ENCODE peak calls at places on chromosome 12, in ten cellular contexts. One of them, this sample, is unnamed.

GRCh38 chr12:104467346-104467837 is 10.6 kb downstream of the CHST11 start:
- DNase-seq in endodermal cell: peak
- DNase-seq in germinal center: no peak
- DNase-seq in fibroblast of mammary gland: no peak
- DNase-seq in lung: no peak
- DNase-seq in HTR-8/SVneo: no peak
- DNase-seq in stimulated activated CD8-positive, alpha-beta memory T cell treated with anti-CD3 and anti-CD28 coated beads, Interleukin-12 subunit alpha, Interleukin-12 subunit beta, amount 100 ng/mL, for 4 hours: no peak
- DNase-seq in activated naive CD8-positive, alpha-beta T cell treated with anti-CD3 and anti-CD28 coated beads, Interleukin-2, amount 10 ng/mL, durations not matched to agents 7 days and 5 days: no peak
- DNase-seq in SW 1271: no peak
- DNase-seq in COR-L47: no peak
- DNase-seq in this sample: no peak

GRCh38 chr12:53483225-53483978 is 15.9 kb downstream of the MAP3K12 start:
- DNase-seq in endodermal cell: peak
- DNase-seq in germinal center: no peak
- DNase-seq in fibroblast of mammary gland: no peak
- DNase-seq in lung: no peak
- DNase-seq in HTR-8/SVneo: no peak
- DNase-seq in stimulated activated CD8-positive, alpha-beta memory T cell treated with anti-CD3 and anti-CD28 coated beads, Interleukin-12 subunit alpha, Interleukin-12 subunit beta, amount 100 ng/mL, for 4 hours: no peak
- DNase-seq in activated naive CD8-positive, alpha-beta T cell treated with anti-CD3 and anti-CD28 coated beads, Interleukin-2, amount 10 ng/mL, durations not matched to agents 7 days and 5 days: no peak
- DNase-seq in SW 1271: no peak
- DNase-seq in COR-L47: no peak
- DNase-seq in this sample: no peak

GRCh38 chr12:101235686-101236085 is 25.6 kb upstream of the SLC5A8 start:
- DNase-seq in endodermal cell: no peak
- DNase-seq in germinal center: no peak
- DNase-seq in fibroblast of mammary gland: no peak
- DNase-seq in lung: no peak
- DNase-seq in HTR-8/SVneo: no peak
- DNase-seq in stimulated activated CD8-positive, alpha-beta memory T cell treated with anti-CD3 and anti-CD28 coated beads, Interleukin-12 subunit alpha, Interleukin-12 subunit beta, amount 100 ng/mL, for 4 hours: no peak
- DNase-seq in activated naive CD8-positive, alpha-beta T cell treated with anti-CD3 and anti-CD28 coated beads, Interleukin-2, amount 10 ng/mL, durations not matched to agents 7 days and 5 days: no peak
- DNase-seq in SW 1271: no peak
- DNase-seq in COR-L47: no peak
- DNase-seq in this sample: no peak

GRCh38 chr12:4766445-4766844 is 46.2 kb downstream of the GALNT8 start:
- DNase-seq in endodermal cell: no peak
- DNase-seq in germinal center: no peak
- DNase-seq in fibroblast of mammary gland: no peak
- DNase-seq in lung: no peak
- DNase-seq in HTR-8/SVneo: no peak
- DNase-seq in stimulated activated CD8-positive, alpha-beta memory T cell treated with anti-CD3 and anti-CD28 coated beads, Interleukin-12 subunit alpha, Interleukin-12 subunit beta, amount 100 ng/mL, for 4 hours: no peak
- DNase-seq in activated naive CD8-positive, alpha-beta T cell treated with anti-CD3 and anti-CD28 coated beads, Interleukin-2, amount 10 ng/mL, durations not matched to agents 7 days and 5 days: no peak
- DNase-seq in SW 1271: no peak
- DNase-seq in COR-L47: no peak
- DNase-seq in this sample: no peak

GRCh38 chr12:79874665-79875064 is 60.2 kb downstream of the PPP1R12A start:
- DNase-seq in endodermal cell: peak
- DNase-seq in germinal center: no peak
- DNase-seq in fibroblast of mammary gland: no peak
- DNase-seq in lung: no peak
- DNase-seq in HTR-8/SVneo: no peak
- DNase-seq in stimulated activated CD8-positive, alpha-beta memory T cell treated with anti-CD3 and anti-CD28 coated beads, Interleukin-12 subunit alpha, Interleukin-12 subunit beta, amount 100 ng/mL, for 4 hours: no peak
- DNase-seq in activated naive CD8-positive, alpha-beta T cell treated with anti-CD3 and anti-CD28 coated beads, Interleukin-2, amount 10 ng/mL, durations not matched to agents 7 days and 5 days: no peak
- DNase-seq in SW 1271: no peak
- DNase-seq in COR-L47: no peak
- DNase-seq in this sample: no peak

GRCh38 chr12:43579240-43579639 is 27.2 kb upstream of the ADAMTS20 start:
- DNase-seq in endodermal cell: no peak
- DNase-seq in germinal center: no peak
- DNase-seq in fibroblast of mammary gland: peak
- DNase-seq in lung: no peak
- DNase-seq in HTR-8/SVneo: no peak
- DNase-seq in stimulated activated CD8-positive, alpha-beta memory T cell treated with anti-CD3 and anti-CD28 coated beads, Interleukin-12 subunit alpha, Interleukin-12 subunit beta, amount 100 ng/mL, for 4 hours: no peak
- DNase-seq in activated naive CD8-positive, alpha-beta T cell treated with anti-CD3 and anti-CD28 coated beads, Interleukin-2, amount 10 ng/mL, durations not matched to agents 7 days and 5 days: no peak
- DNase-seq in SW 1271: no peak
- DNase-seq in COR-L47: no peak
- DNase-seq in this sample: no peak

GRCh38 chr12:52454411-52455201 is 2.7 kb upstream of the KRT6B start:
- DNase-seq in endodermal cell: no peak
- DNase-seq in germinal center: no peak
- DNase-seq in fibroblast of mammary gland: peak
- DNase-seq in lung: no peak
- DNase-seq in HTR-8/SVneo: no peak
- DNase-seq in stimulated activated CD8-positive, alpha-beta memory T cell treated with anti-CD3 and anti-CD28 coated beads, Interleukin-12 subunit alpha, Interleukin-12 subunit beta, amount 100 ng/mL, for 4 hours: no peak
- DNase-seq in activated naive CD8-positive, alpha-beta T cell treated with anti-CD3 and anti-CD28 coated beads, Interleukin-2, amount 10 ng/mL, durations not matched to agents 7 days and 5 days: no peak
- DNase-seq in SW 1271: no peak
- DNase-seq in COR-L47: no peak
- DNase-seq in this sample: no peak

GRCh38 chr12:14086838-14087237 is 105.4 kb upstream of the GRIN2B start:
- DNase-seq in endodermal cell: no peak
- DNase-seq in germinal center: no peak
- DNase-seq in fibroblast of mammary gland: no peak
- DNase-seq in lung: no peak
- DNase-seq in HTR-8/SVneo: no peak
- DNase-seq in stimulated activated CD8-positive, alpha-beta memory T cell treated with anti-CD3 and anti-CD28 coated beads, Interleukin-12 subunit alpha, Interleukin-12 subunit beta, amount 100 ng/mL, for 4 hours: no peak
- DNase-seq in activated naive CD8-positive, alpha-beta T cell treated with anti-CD3 and anti-CD28 coated beads, Interleukin-2, amount 10 ng/mL, durations not matched to agents 7 days and 5 days: no peak
- DNase-seq in SW 1271: no peak
- DNase-seq in COR-L47: no peak
- DNase-seq in this sample: no peak

GRCh38 chr12:47754881-47755280 is 3.8 kb downstream of the RAPGEF3 start:
- DNase-seq in endodermal cell: peak
- DNase-seq in germinal center: no peak
- DNase-seq in fibroblast of mammary gland: no peak
- DNase-seq in lung: peak
- DNase-seq in HTR-8/SVneo: no peak
- DNase-seq in stimulated activated CD8-positive, alpha-beta memory T cell treated with anti-CD3 and anti-CD28 coated beads, Interleukin-12 subunit alpha, Interleukin-12 subunit beta, amount 100 ng/mL, for 4 hours: no peak
- DNase-seq in activated naive CD8-positive, alpha-beta T cell treated with anti-CD3 and anti-CD28 coated beads, Interleukin-2, amount 10 ng/mL, durations not matched to agents 7 days and 5 days: no peak
- DNase-seq in SW 1271: no peak
- DNase-seq in COR-L47: no peak
- DNase-seq in this sample: no peak